ENCODE peak calls at places on chromosomes 12 and 14, in five cellular contexts. T is neural progenitor cell, C is GM23338, U is MM.1S, R is HCT116. B is an unnamed sample.

GRCh38 chr12:59657266-59657665 is 61.4 kb downstream of the SLC16A7 start:
- DNase-seq in T (no peak), C (no peak), U (no peak), R (no peak), B (no peak)

GRCh38 chr14:58078068-58078467 is 73.9 kb downstream of the ARMH4 start:
- DNase-seq in T (no peak), C (peak; percentile 24), U (no peak), R (no peak), B (peak; percentile 27)

GRCh38 chr12:18981732-18982131 is 147.8 kb upstream of the PLEKHA5 start:
- DNase-seq in T (no peak), C (no peak), U (peak; percentile 57), R (no peak), B (no peak)

GRCh38 chr14:51341338-51341737 is 101.3 kb downstream of the TMX1 start:
- DNase-seq in T (no peak), C (no peak), U (no peak), R (no peak), B (no peak)

GRCh38 chr12:65892905-65893304 is 68.6 kb downstream of the HMGA2 start:
- DNase-seq in T (no peak), C (no peak), U (no peak), R (no peak), B (peak; percentile 90)

GRCh38 chr14:79584679-79585078 is 626.6 kb downstream of the DIO2 start:
- DNase-seq in T (no peak), C (no peak), U (no peak), R (no peak), B (peak; percentile 50)

GRCh38 chr12:94149781-94150482 is 1.6 kb downstream of the PLXNC1 start:
- DNase-seq in T (peak; percentile 84), C (peak; percentile 77), U (peak; percentile 50), R (no peak), B (no peak)

GRCh38 chr14:72665259-72665658 is 228.6 kb downstream of the DPF3 start:
- DNase-seq in T (no peak), C (no peak), U (no peak), R (peak; percentile 36), B (no peak)

GRCh38 chr12:105813201-105813600 is 325.6 kb downstream of the NUAK1 start:
- DNase-seq in T (peak; percentile 62), C (no peak), U (no peak), R (no peak), B (no peak)

GRCh38 chr12:115468087-115468510 is 784.1 kb upstream of the TBX3 start:
- DNase-seq in T (no peak), C (no peak), U (peak; percentile 6), R (no peak), B (no peak)

GRCh38 chr12:67568055-67568454 is 80.5 kb upstream of the DYRK2 start:
- DNase-seq in T (no peak), C (no peak), U (no peak), R (no peak), B (no peak)

GRCh38 chr14:49870908-49871307 is 18.3 kb upstream of the NEMF start:
- DNase-seq in T (peak; percentile 0), C (no peak), U (no peak), R (no peak), B (no peak)

GRCh38 chr12:9798008-9798619 is 29.2 kb upstream of the KLRF1 start:
- DNase-seq in T (peak; percentile 82), C (peak; percentile 94), U (peak; percentile 90), R (peak; percentile 71), B (peak; percentile 53)

GRCh38 chr14:73724696-73725095 is 10.5 kb upstream of the PNMA1 start:
- DNase-seq in T (no peak), C (no peak), U (no peak), R (no peak), B (no peak)

GRCh38 chr12:102172436-102172835 is 25.2 kb downstream of the PMCH start:
- DNase-seq in T (no peak), C (no peak), U (no peak), R (no peak), B (no peak)

GRCh38 chr12:56645201-56645716 is 525 bp downstream of the ATP5F1B start:
- DNase-seq in T (peak; percentile 46), C (peak; percentile 42), U (peak; percentile 25), R (no peak), B (no peak)

GRCh38 chr14:105602799-105603763 is 76.7 kb downstream of the TMEM121 start:
- DNase-seq in T (no peak), C (no peak), U (no peak), R (no peak), B (no peak)

GRCh38 chr12:10211101-10211974 is 1.3 kb upstream of the GABARAPL1 start:
- DNase-seq in T (no peak), C (peak; percentile 8), U (no peak), R (no peak), B (no peak)

GRCh38 chr12:120709976-120710804 is at the start of gene UNC119B:
- DNase-seq in T (peak; percentile 90), C (peak; percentile 83), U (peak; percentile 9), R (no peak), B (peak; percentile 80)

GRCh38 chr12:123264642-123265041 is 7.0 kb downstream of the CDK2AP1 start:
- DNase-seq in T (peak; percentile 66), C (peak; percentile 74), U (no peak), R (no peak), B (no peak)

GRCh38 chr12:46659032-46659703 is 166.6 kb downstream of the SLC38A4 start:
- DNase-seq in T (peak; percentile 61), C (no peak), U (no peak), R (no peak), B (peak; percentile 46)

GRCh38 chr14:94385553-94386057 is 2.8 kb downstream of the SERPINA1 start:
- DNase-seq in T (no peak), C (no peak), U (no peak), R (no peak), B (no peak)

GRCh38 chr12:1630827-1631591 is 2.0 kb downstream of the WNT5B start:
- DNase-seq in T (peak; percentile 53), C (peak; percentile 55), U (no peak), R (no peak), B (no peak)
- TF ChIP-seq EZH2 in T (peak; percentile 59), C (peak; percentile 95), U (no peak), R (no peak), B (no peak)

DNA sequence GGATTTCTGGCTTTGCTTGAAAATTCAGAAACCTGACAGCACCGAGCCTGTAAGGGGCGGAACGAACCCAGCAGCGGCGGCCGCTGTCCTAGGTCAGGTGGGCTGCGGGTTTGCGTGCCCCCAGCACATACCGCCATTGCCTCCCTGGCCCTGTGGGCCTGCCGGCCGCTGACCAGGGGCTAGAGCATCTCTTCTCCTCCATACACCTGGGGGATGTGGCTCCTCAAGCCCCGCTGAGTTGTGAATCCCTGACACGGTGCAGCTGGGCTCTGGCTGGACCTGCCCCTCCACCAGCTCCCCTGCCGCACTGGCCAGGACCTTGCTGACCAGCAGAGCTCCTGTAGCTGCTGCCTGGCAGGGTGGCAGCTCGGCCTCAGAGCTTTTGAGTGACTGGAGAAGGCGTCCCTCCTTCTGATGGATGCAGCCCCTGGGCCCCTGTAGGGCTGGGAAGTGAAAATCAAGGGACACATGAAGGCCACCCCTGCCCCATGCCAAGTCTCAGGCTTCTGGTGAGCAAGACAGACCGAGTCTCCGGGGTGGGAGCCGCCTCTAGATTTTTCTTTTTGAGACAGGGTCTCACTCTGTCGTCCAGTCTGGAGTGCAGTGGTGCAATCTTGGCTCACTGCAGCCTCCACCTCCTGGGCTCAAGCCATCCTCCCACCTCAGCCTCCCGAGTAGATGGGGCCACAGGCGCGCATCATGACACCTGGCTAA is 184.9 kb upstream of the SFSWAP start:
- DNase-seq in T (no peak), C (no peak), U (no peak), R (no peak), B (no peak)
- TF ChIP-seq EZH2 in T (no peak), C (no peak), U (no peak), R (no peak), B (no peak)

DNA sequence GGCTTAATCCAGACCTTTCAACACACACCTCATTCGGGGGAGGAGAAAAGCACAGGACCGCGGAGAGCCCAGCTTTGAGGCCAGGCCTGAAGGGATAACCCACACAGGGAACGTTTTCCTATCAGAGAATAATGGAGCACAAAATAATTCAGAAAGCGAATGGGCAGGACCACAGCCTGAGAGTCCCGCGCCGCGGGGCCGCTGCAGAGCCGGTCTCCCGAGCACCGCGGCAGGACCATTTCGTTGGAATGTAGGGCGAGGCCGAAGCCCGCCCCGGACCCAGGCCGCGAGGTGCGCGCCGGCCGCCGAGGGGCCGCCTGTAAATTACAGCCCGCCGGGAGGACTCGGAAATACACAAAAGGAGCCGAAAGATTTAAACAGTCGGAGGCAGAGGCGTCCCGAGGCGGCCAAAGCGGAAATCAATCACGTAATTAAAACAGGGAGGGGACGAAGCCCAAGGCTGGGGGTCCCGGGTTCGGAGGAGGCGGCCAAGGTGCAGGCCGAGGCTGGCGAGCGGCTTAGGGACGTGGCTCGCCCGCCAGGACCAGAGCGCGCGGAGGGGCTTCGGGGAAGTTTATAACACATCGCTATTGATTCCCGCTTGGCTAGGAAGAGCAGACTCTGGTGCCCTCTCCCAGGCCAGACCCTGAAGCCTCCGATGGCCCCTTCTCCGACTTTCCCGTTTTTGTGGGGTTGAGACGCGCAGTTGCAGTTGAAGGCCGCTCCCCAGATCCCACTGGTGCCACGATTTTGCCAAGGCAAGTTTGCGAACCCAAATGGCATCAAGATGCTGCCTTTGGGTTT is 6.3 kb upstream of the HOXC4 start:
- DNase-seq in T (peak; percentile 63), C (no peak), U (no peak), R (no peak), B (no peak)
- TF ChIP-seq EZH2 in T (peak; percentile 100), C (peak; percentile 97), U (peak; percentile 76), R (no peak), B (no peak)

GRCh38 chr14:104138098-104138890 is at the start of gene KIF26A:
- DNase-seq in T (peak; percentile 90), C (peak; percentile 75), U (no peak), R (peak; percentile 51), B (peak; percentile 86)

GRCh38 chr14:104137297-104138097 is 890 bp upstream of the KIF26A start:
- DNase-seq in T (peak; percentile 92), C (peak; percentile 81), U (peak; percentile 19), R (no peak), B (peak; percentile 76)

GRCh38 chr14:104135121-104135903 is 3.1 kb upstream of the KIF26A start:
- DNase-seq in T (peak; percentile 89), C (peak; percentile 91), U (no peak), R (no peak), B (peak; percentile 63)

GRCh38 chr14:104138891-104139459 is 588 bp downstream of the KIF26A start:
- DNase-seq in T (peak; percentile 47), C (no peak), U (no peak), R (no peak), B (no peak)

DNA sequence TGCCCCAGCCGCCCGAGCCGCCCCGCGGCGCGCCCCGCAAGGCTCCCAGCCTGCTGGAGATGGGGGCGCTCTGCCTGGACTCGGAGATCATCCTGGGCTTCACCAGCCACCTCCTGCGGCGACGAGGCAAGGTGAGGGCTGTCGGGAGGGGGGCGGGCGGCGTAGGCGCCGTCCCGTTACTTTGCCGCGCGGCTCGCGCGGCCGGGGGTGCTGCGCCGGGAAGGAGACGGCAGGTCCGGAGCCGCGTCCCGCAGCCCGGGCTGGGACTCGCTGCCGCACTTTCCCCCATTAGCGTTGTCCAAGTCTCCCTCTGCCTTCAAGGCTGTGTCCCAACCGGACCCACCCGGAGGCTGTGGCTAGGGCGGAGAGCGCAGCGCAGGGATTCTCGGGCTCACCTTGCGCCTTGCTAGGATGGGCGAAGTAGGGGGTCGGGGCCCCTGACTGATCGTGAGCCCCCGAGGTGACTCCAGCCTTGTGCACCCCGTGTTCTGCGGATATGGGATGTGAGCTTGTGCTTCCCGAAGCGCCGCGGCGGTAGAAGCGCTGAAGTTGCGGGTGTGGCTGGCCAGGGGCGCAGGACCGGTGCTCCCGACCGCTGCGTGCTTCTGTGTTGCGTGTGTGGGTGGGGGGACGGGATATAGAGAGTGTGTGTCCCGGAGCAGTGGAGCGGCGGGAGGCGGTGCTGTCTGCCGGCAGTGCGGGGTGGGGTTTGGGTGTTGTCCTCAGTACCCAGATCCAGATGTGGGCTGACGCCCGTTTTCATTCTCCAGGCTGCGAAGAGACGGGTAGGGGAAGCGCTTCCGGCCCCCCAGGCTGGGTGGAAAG is 1.7 kb upstream of the KIF26A start:
- DNase-seq in T (peak; percentile 55), C (no peak), U (no peak), R (no peak), B (peak; percentile 44)
- TF ChIP-seq EZH2 in T (peak; percentile 96), C (peak; percentile 67), U (no peak), R (no peak), B (peak; percentile 70)